ENCODE peak calls at places on chromosomes 7 and 10, in four cellular contexts. One of them, this sample, is unnamed.

GRCh38 chr7:82851126-82851525 is 311.6 kb downstream of the PCLO start:
- DNase-seq in tibial nerve: no peak
- DNase-seq in left ventricle myocardium inferior: no peak
- DNase-seq in coronary artery: no peak
- DNase-seq in this sample: no peak

GRCh38 chr7:101854084-101854865 is 36.8 kb downstream of the CUX1 start:
- DNase-seq in tibial nerve: no peak
- DNase-seq in left ventricle myocardium inferior: no peak
- DNase-seq in coronary artery: no peak
- DNase-seq in this sample: no peak

GRCh38 chr10:104441601-104442000 is 88.0 kb downstream of the CFAP58 start:
- DNase-seq in tibial nerve: no peak
- DNase-seq in left ventricle myocardium inferior: no peak
- DNase-seq in coronary artery: no peak
- DNase-seq in this sample: no peak

GRCh38 chr7:130960208-130960988 is 226.4 kb upstream of the KLF14 start:
- DNase-seq in tibial nerve: no peak
- DNase-seq in left ventricle myocardium inferior: no peak
- DNase-seq in coronary artery: no peak
- DNase-seq in this sample: no peak

GRCh38 chr7:80428161-80429054 is 83.5 kb downstream of the GNAT3 start:
- DNase-seq in tibial nerve: peak
- DNase-seq in left ventricle myocardium inferior: no peak
- DNase-seq in coronary artery: no peak
- DNase-seq in this sample: no peak

GRCh38 chr10:102853944-102854694 is at the start of gene BORCS7:
- DNase-seq in tibial nerve: peak
- DNase-seq in left ventricle myocardium inferior: peak
- DNase-seq in coronary artery: peak
- DNase-seq in this sample: peak

GRCh38 chr10:70729763-70730357 is 55.3 kb downstream of the TBATA start:
- DNase-seq in tibial nerve: no peak
- DNase-seq in left ventricle myocardium inferior: no peak
- DNase-seq in coronary artery: no peak
- DNase-seq in this sample: no peak

GRCh38 chr10:119284679-119285096 is 77.3 kb downstream of the GRK5 start:
- DNase-seq in tibial nerve: peak
- DNase-seq in left ventricle myocardium inferior: peak
- DNase-seq in coronary artery: no peak
- DNase-seq in this sample: no peak

GRCh38 chr7:119545118-119545517 is 727.9 kb upstream of the KCND2 start:
- DNase-seq in tibial nerve: no peak
- DNase-seq in left ventricle myocardium inferior: no peak
- DNase-seq in coronary artery: no peak
- DNase-seq in this sample: no peak

GRCh38 chr10:101960879-101961395 is 95.0 kb downstream of the ARMH3 start:
- DNase-seq in tibial nerve: no peak
- DNase-seq in left ventricle myocardium inferior: no peak
- DNase-seq in coronary artery: no peak
- DNase-seq in this sample: no peak

GRCh38 chr10:116761883-116762282 is 19.5 kb upstream of the HSPA12A start:
- DNase-seq in tibial nerve: no peak
- DNase-seq in left ventricle myocardium inferior: no peak
- DNase-seq in coronary artery: no peak
- DNase-seq in this sample: no peak

GRCh38 chr7:18760046-18760445 is 264.5 kb downstream of the HDAC9 start:
- DNase-seq in tibial nerve: no peak
- DNase-seq in left ventricle myocardium inferior: no peak
- DNase-seq in coronary artery: no peak
- DNase-seq in this sample: no peak

GRCh38 chr7:95501261-95501816 is 15.6 kb downstream of the ASB4 start:
- DNase-seq in tibial nerve: no peak
- DNase-seq in left ventricle myocardium inferior: no peak
- DNase-seq in coronary artery: no peak
- DNase-seq in this sample: no peak

GRCh38 chr7:26441640-26442277 is 150.1 kb downstream of the SNX10 start:
- DNase-seq in tibial nerve: no peak
- DNase-seq in left ventricle myocardium inferior: no peak
- DNase-seq in coronary artery: no peak
- DNase-seq in this sample: no peak

GRCh38 chr7:90269163-90269562 is 24.2 kb downstream of the CFAP69 start:
- DNase-seq in tibial nerve: no peak
- DNase-seq in left ventricle myocardium inferior: no peak
- DNase-seq in coronary artery: no peak
- DNase-seq in this sample: no peak

GRCh38 chr7:82745117-82745516 is 301.5 kb upstream of the CACNA2D1 start:
- DNase-seq in tibial nerve: no peak
- DNase-seq in left ventricle myocardium inferior: no peak
- DNase-seq in coronary artery: no peak
- DNase-seq in this sample: no peak

GRCh38 chr7:102444961-102445673 is 11.7 kb downstream of the ORAI2 start:
- DNase-seq in tibial nerve: no peak
- DNase-seq in left ventricle myocardium inferior: no peak
- DNase-seq in coronary artery: no peak
- DNase-seq in this sample: no peak

GRCh38 chr10:38143587-38143986 is 49.5 kb downstream of the ZNF37A start:
- DNase-seq in tibial nerve: no peak
- DNase-seq in left ventricle myocardium inferior: no peak
- DNase-seq in coronary artery: no peak
- DNase-seq in this sample: no peak

GRCh38 chr7:47843291-47843690 is 105.0 kb downstream of the PKD1L1 start:
- DNase-seq in tibial nerve: no peak
- DNase-seq in left ventricle myocardium inferior: no peak
- DNase-seq in coronary artery: no peak
- DNase-seq in this sample: no peak

GRCh38 chr7:3955751-3956696 is 655.0 kb downstream of the SDK1 start:
- DNase-seq in tibial nerve: no peak
- DNase-seq in left ventricle myocardium inferior: no peak
- DNase-seq in coronary artery: peak
- DNase-seq in this sample: no peak

GRCh38 chr10:81479316-81479715 is 395.7 kb upstream of the NRG3 start:
- DNase-seq in tibial nerve: no peak
- DNase-seq in left ventricle myocardium inferior: no peak
- DNase-seq in coronary artery: no peak
- DNase-seq in this sample: no peak

GRCh38 chr7:37510043-37510634 is 61.5 kb upstream of the ELMO1 start:
- DNase-seq in tibial nerve: no peak
- DNase-seq in left ventricle myocardium inferior: no peak
- DNase-seq in coronary artery: no peak
- DNase-seq in this sample: no peak

GRCh38 chr10:3140280-3140679 is 32.3 kb downstream of the PITRM1 start:
- DNase-seq in tibial nerve: no peak
- DNase-seq in left ventricle myocardium inferior: no peak
- DNase-seq in coronary artery: no peak
- DNase-seq in this sample: no peak

GRCh38 chr10:1369197-1369596 is 313.0 kb downstream of the WDR37 start:
- DNase-seq in tibial nerve: no peak
- DNase-seq in left ventricle myocardium inferior: no peak
- DNase-seq in coronary artery: no peak
- DNase-seq in this sample: no peak
- TF ChIP-seq CTCF in tibial nerve: no peak
- TF ChIP-seq CTCF in left ventricle myocardium inferior: no peak
- TF ChIP-seq CTCF in coronary artery: no peak
- TF ChIP-seq CTCF in this sample: no peak

GRCh38 chr10:21533577-21534475 is at the start of gene MLLT10:
- DNase-seq in tibial nerve: peak
- DNase-seq in left ventricle myocardium inferior: peak
- DNase-seq in coronary artery: peak
- DNase-seq in this sample: peak
- TF ChIP-seq CTCF in tibial nerve: peak
- TF ChIP-seq CTCF in left ventricle myocardium inferior: peak
- TF ChIP-seq CTCF in coronary artery: no peak
- TF ChIP-seq CTCF in this sample: no peak

GRCh38 chr10:59177031-59177861 is 803 bp downstream of the PHYHIPL start:
- DNase-seq in tibial nerve: peak
- DNase-seq in left ventricle myocardium inferior: no peak
- DNase-seq in coronary artery: no peak
- DNase-seq in this sample: no peak
- TF ChIP-seq CTCF in tibial nerve: no peak
- TF ChIP-seq CTCF in left ventricle myocardium inferior: no peak
- TF ChIP-seq CTCF in coronary artery: no peak
- TF ChIP-seq CTCF in this sample: no peak

DNA sequence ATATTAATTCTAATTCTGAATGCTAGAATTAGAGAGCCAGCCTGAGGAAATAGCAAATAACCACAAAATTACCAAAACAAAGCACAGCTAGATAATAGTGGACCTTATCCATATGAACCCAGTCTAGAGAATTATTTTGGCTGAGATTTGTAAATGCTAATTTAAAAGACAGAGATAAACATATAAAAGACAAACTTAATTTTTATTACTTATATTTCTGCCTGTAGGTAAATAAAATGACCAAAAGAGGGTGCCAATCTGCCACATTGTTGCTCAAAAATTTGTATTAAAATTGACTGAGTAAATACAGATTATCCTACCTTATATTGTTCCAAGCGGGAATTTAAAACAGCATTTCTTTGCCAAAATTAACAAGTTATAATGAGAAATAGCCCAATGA is 20.2 kb downstream of the RTKN2 start:
- DNase-seq in tibial nerve: no peak
- DNase-seq in left ventricle myocardium inferior: no peak
- DNase-seq in coronary artery: no peak
- DNase-seq in this sample: no peak
- TF ChIP-seq CTCF in tibial nerve: no peak
- TF ChIP-seq CTCF in left ventricle myocardium inferior: no peak
- TF ChIP-seq CTCF in coronary artery: no peak
- TF ChIP-seq CTCF in this sample: peak

DNA sequence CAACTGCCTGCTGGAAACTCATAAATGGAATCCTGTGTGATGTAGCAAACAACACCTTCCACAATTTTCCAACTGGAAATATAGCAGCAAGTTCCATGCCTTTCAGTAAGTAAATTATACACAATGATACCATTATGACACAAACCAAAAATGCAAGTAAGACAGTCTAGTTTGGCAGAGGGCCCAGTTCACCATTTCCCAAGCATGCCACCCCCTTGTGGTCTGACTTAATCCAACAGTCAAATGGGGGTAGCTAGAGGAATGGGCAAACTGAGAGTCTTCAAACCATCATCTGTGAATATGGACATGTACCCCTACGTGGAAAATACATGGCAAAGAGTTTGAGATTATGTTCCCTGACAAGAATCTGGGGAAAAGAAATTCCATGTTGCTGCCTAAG is 137.6 kb upstream of the VWC2 start:
- DNase-seq in tibial nerve: no peak
- DNase-seq in left ventricle myocardium inferior: no peak
- DNase-seq in coronary artery: no peak
- DNase-seq in this sample: no peak
- TF ChIP-seq CTCF in tibial nerve: no peak
- TF ChIP-seq CTCF in left ventricle myocardium inferior: no peak
- TF ChIP-seq CTCF in coronary artery: no peak
- TF ChIP-seq CTCF in this sample: no peak

GRCh38 chr7:113775401-113775800 is 143.4 kb downstream of the PPP1R3A start:
- DNase-seq in tibial nerve: no peak
- DNase-seq in left ventricle myocardium inferior: no peak
- DNase-seq in coronary artery: no peak
- DNase-seq in this sample: no peak
- TF ChIP-seq CTCF in tibial nerve: no peak
- TF ChIP-seq CTCF in left ventricle myocardium inferior: no peak
- TF ChIP-seq CTCF in coronary artery: no peak
- TF ChIP-seq CTCF in this sample: no peak

DNA sequence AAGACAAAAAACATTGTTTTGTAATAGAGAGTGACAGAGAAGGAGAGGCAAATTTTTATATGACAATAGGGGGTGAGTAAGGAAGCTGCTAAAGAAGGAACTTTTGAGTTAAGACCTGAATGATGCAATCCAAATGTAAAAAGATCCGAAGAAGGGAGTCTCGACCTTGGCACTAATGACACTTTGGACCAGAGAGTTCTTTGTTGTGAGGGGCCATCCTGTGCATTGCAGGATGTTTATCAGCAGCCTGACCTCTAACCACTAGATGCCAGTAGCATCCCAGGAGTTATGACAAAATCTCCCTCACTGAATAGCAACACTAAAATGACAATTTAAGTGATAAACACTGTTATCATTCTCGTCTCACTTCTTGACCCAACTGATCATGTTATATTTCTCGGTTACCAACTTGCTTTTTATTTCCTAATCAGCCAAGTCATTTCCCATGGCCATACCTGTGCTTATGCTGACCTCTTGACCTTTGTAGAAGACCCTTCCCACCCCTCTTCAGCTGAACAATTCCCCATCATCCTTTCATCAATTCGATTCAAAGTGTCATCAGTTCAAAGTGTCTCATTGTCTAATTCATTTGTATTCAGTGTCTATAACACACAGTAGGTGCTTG is 30.0 kb downstream of the DGKI start:
- DNase-seq in tibial nerve: no peak
- DNase-seq in left ventricle myocardium inferior: no peak
- DNase-seq in coronary artery: no peak
- DNase-seq in this sample: no peak
- TF ChIP-seq CTCF in tibial nerve: no peak
- TF ChIP-seq CTCF in left ventricle myocardium inferior: peak
- TF ChIP-seq CTCF in coronary artery: no peak
- TF ChIP-seq CTCF in this sample: peak

GRCh38 chr7:132576723-132577089 is 436 bp upstream of the PLXNA4 start:
- DNase-seq in tibial nerve: no peak
- DNase-seq in left ventricle myocardium inferior: no peak
- DNase-seq in coronary artery: no peak
- DNase-seq in this sample: no peak

GRCh38 chr7:132575987-132576722 is at the start of gene PLXNA4:
- DNase-seq in tibial nerve: no peak
- DNase-seq in left ventricle myocardium inferior: no peak
- DNase-seq in coronary artery: no peak
- DNase-seq in this sample: no peak

GRCh38 chr7:132578050-132578370 is 1.7 kb upstream of the PLXNA4 start:
- DNase-seq in tibial nerve: no peak
- DNase-seq in left ventricle myocardium inferior: no peak
- DNase-seq in coronary artery: no peak
- DNase-seq in this sample: no peak

GRCh38 chr7:132578826-132579225 is 2.6 kb upstream of the PLXNA4 start:
- DNase-seq in tibial nerve: no peak
- DNase-seq in left ventricle myocardium inferior: no peak
- DNase-seq in coronary artery: no peak
- DNase-seq in this sample: no peak

DNA sequence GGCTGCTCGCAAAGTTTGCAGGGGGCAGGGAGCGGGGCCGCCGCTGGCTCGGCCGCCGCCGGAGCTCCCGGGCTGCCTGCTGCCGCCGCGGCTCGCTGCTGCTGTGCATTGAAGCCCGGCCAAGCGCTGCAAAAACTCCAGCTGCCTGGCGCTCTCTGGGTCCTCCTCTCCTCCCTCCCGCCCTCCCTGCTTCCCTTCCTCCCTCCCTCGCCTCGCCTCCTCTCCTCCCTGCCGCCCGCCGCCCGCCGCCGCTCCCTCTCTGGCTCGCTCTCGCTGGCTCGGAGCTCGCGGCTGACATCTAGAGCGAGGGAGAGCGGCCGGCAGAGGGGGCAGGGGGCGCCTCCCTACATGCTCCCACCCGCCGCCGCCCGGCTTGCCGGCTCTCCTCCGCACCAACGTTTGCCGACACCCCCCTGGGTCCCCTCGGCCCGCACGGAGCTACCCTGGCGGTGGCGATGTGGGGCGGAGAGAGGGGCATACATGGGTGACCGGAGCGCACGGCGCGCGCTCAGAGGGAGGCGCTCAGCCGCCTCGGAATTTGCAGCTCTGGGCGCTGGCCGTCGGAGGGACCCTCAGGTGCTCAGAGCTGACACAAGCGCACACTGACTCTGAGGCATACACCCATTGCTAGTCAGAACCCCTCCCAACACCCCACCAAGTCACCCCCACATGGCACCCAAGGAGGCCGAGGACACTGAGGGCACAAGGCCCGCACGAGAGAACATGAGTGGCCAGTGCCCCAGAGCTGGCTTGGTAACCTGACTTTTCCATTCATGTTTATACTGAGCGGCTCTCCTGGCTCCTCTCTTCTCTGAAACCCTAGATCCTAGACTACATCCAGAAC is 1.2 kb upstream of the PLXNA4 start:
- DNase-seq in tibial nerve: peak
- DNase-seq in left ventricle myocardium inferior: peak
- DNase-seq in coronary artery: no peak
- DNase-seq in this sample: peak
- TF ChIP-seq CTCF in tibial nerve: no peak
- TF ChIP-seq CTCF in left ventricle myocardium inferior: peak
- TF ChIP-seq CTCF in coronary artery: no peak
- TF ChIP-seq CTCF in this sample: peak

This sample was measured in D721Med.